ENCODE peak calls at places on chromosomes 5 and 9, in five cellular contexts. M is AG09309, Y is astrocyte of the spinal cord, R is bronchial epithelial cell, N is tibial artery. H is an unnamed sample.
A peak's percentile ranks its signal among the peaks of the same experiment; 100 is the strongest.

GRCh38 chr9:116687762-116688160 is 656 bp downstream of the TRIM32 start:
- DNase-seq in R (no peak), N (no peak), M (no peak), Y (no peak), H (no peak)

GRCh38 chr5:172830876-172831662 is 3.0 kb upstream of the ERGIC1 start:
- DNase-seq in N (no peak), Y (peak; percentile 90), R (peak; percentile 97), M (peak; percentile 79), H (peak; percentile 62)

GRCh38 chr5:92641031-92641962 is 939.7 kb downstream of the NR2F1-AS1 start:
- DNase-seq in Y (peak; percentile 89), M (peak; percentile 58), N (no peak), R (peak; percentile 46), H (no peak)

GRCh38 chr5:137497396-137498290 is 1.5 kb downstream of the SPOCK1 start:
- DNase-seq in R (peak; percentile 31), Y (no peak), N (no peak), M (no peak), H (no peak)

GRCh38 chr9:113370806-113371325 is 5.9 kb downstream of the HDHD3 start:
- DNase-seq in M (no peak), N (no peak), Y (no peak), R (no peak), H (no peak)

GRCh38 chr9:98318834-98319478 is 63.5 kb upstream of the TBC1D2 start:
- DNase-seq in M (no peak), R (peak; percentile 49), Y (peak; percentile 50), N (no peak), H (no peak)

GRCh38 chr9:36818965-36819870 is 214.8 kb downstream of the PAX5 start:
- DNase-seq in R (no peak), Y (no peak), M (no peak), N (no peak), H (no peak)

GRCh38 chr5:1105350-1106265 is 6.3 kb downstream of the SLC12A7 start:
- DNase-seq in N (no peak), Y (no peak), M (no peak), R (no peak), H (no peak)

GRCh38 chr5:124056326-124057160 is 544.6 kb downstream of the CSNK1G3 start:
- DNase-seq in Y (no peak), N (no peak), M (no peak), R (no peak), H (no peak)

GRCh38 chr9:3794005-3794404 is 268.2 kb upstream of the RFX3 start:
- DNase-seq in Y (peak; percentile 38), R (peak; percentile 28), N (no peak), M (no peak), H (no peak)
- H3K4me3 ChIP-seq in Y (no peak overlapping the region), R (no peak overlapping the region), N (no peak overlapping the region), M (no peak overlapping the region), H (no peak overlapping the region)

DNA sequence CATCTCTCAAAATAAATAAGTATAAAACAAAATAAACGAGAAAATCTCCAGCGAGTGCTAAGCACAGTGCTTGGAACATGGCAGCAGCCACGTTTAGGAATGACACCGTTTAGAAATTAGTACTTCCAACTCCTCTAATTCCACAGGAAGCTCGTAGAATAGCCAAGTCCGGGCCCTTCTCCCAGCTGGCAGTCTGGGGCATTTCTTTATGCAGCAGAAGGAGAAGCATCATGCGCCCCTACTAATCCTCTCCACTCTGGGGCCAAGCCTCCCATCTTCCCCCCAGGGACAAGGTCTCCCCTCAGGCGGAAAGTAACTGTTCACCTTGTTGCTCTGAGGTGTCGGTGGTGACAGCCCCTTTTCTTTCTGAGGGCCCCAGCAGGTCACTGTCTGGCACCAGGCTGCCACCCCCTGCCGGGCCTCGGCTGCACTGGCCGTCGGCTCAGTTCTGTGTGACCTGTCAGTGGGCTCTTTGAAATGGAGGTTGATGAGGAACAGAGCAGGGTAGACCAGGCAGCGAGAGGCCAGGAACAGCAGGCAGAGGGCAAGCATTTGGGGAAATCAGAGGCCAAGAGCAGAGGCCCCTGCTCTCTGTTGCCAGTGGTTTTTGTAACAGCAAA is 113.5 kb upstream of the WWC1 start:
- DNase-seq in Y (no peak), N (no peak), R (no peak), M (no peak), H (no peak)
- TF ChIP-seq CTCF in Y (no peak), N (no peak), R (no peak), M (no peak), H (no peak)

GRCh38 chr9:4141201-4141750 is 158.6 kb downstream of the GLIS3 start:
- DNase-seq in R (no peak), N (no peak), M (no peak), Y (peak; percentile 27), H (no peak)

GRCh38 chr9:4145482-4145881 is 154.4 kb downstream of the GLIS3 start:
- DNase-seq in Y (no peak), M (no peak), R (no peak), N (no peak), H (no peak)

GRCh38 chr9:4144869-4145268 is 155.0 kb downstream of the GLIS3 start:
- DNase-seq in Y (no peak), N (no peak), R (peak; percentile 43), M (no peak), H (no peak)

GRCh38 chr9:4146293-4146692 is 153.6 kb downstream of the GLIS3 start:
- DNase-seq in N (no peak), Y (no peak), R (no peak), M (no peak), H (no peak)

DNA sequence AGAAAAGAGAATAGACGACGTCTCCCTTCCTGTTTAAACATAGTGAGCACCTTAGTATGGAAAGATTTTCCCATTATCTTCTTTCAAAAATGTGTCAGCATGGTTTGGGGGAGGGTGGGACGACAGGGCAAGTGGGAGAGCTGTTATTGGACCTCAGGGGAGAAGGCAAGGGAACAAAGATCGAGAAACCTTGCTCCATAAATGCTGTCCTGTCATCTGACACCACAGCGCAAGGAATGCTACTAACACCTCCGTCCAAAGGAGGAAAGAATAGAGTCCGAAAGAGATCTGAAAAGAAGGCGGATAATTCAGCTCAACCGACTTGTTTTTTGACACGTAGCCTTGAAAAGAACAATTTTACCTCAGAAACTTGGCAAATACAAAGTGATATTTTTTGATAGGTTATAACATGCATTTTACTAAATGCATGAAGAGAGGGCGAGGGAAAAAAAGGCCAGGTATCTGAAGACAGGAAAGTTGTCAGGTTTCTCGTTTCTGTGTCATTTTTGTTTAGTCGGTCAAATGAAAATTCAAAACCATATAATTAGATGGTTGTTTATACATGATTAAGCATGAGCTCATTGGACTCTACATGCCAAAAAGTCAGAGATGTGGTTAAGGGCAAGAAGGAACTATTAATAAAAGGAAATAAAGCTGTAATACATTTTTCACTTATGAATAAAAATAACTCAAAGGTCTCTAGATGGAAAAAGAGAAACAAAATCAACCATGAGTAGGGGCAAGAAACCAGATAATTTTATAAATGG is 155.7 kb downstream of the GLIS3 start:
- DNase-seq in Y (peak; percentile 56), M (no peak), N (no peak), R (peak; percentile 87), H (no peak)
- H3K4me3 ChIP-seq in Y (no peak overlapping the region), M (no peak overlapping the region), N (peak overlapping the region; percentile 20), R (no peak overlapping the region), H (no peak overlapping the region)

DNA sequence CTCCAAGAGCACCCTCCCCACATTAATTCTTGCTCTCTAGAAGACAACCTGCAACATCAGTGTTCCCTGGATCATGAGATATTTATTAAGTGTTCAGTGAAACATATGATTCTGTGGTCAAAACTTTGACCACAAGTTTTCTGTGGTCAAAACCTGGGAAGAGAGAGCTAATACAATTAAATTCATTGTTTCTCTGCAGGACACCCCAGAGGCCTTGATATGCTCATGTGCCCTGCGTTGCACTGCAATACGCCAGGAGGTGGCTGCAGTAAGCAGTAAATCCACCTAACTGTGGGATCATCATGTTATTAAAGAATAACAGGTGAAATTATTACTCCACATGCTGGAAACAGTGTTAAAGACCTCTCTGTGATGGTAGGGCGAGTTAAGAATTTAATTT is 109.3 kb upstream of the SPDL1 start:
- DNase-seq in N (no peak), M (no peak), Y (no peak), R (no peak), H (no peak)
- TF ChIP-seq CTCF in N (no peak), M (peak; percentile 4), Y (no peak), R (no peak), H (no peak)

DNA sequence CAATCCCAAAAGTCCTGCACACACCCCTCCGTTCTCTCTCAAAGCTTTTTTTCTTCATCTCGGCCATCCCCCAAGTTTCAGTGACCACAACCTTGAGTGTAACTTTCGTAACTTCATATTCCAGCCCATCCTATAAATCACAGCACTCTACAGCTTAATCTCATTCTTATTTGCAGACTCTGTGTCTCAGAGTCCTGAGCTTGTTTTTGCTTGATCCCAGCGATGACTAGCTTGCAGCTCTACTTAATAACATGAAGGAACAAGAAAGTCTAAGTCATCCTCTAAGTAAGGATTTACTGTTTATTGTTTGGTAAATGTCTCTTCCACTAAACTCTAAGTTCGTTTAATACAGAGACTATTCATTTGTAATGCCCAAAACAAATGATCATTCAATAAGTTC is 2.6 kb upstream of the SPDL1 start:
- DNase-seq in R (peak; percentile 85), N (no peak), Y (no peak), M (no peak), H (no peak)
- H3K4me3 ChIP-seq in R (no peak overlapping the region), N (no peak overlapping the region), Y (no peak overlapping the region), M (no peak overlapping the region), H (no peak overlapping the region)

GRCh38 chr5:145923405-145923804 is 13.0 kb upstream of the SH3RF2 start:
- DNase-seq in R (no peak), Y (no peak), N (no peak), M (no peak), H (no peak)

GRCh38 chr5:145922059-145922458 is 14.3 kb upstream of the SH3RF2 start:
- DNase-seq in Y (no peak), N (no peak), M (no peak), R (peak; percentile 70), H (no peak)

GRCh38 chr5:145920542-145921210 is 15.7 kb upstream of the SH3RF2 start:
- DNase-seq in Y (no peak), M (no peak), N (no peak), R (peak; percentile 53), H (no peak)

GRCh38 chr5:145919413-145919812 is 17.0 kb upstream of the SH3RF2 start:
- DNase-seq in M (no peak), N (no peak), Y (no peak), R (no peak), H (no peak)

DNA sequence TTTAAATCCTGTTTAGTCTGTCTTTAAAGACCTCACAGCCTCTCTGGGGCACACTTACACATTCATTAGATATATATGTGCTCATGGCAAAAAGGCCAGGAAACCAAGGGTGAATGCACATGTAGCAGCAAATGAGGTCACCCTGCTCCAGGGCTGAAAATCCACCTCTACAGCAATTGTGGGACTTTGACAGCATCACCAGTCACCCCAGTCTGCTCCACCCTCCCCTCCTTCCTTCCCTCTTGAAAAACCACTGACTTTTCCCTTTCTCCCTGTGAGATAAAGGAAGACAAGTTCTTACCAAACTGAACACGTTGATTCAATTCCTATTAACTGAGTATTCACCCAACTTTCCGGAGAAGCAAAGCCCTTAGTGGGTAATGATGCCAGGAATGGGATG is 15.2 kb upstream of the SH3RF2 start:
- DNase-seq in N (no peak), M (no peak), Y (no peak), R (peak; percentile 100), H (no peak)
- TF ChIP-seq CTCF in N (no peak), M (no peak), Y (no peak), R (no peak), H (no peak)